ENCODE peak calls at places on chromosomes 12 and 14, in six cellular contexts. W is neuronal stem cell, Q is H9, H is mesendoderm, X is mesenchymal stem cell, Y is H1. L is an unnamed sample.

GRCh38 chr14:97071177-97071576 is 274.0 kb downstream of the VRK1 start:
- DNase-seq in H (no peak), Y (no peak), W (no peak), Q (no peak), X (no peak), L (no peak)

GRCh38 chr12:30927210-30927576 is 645 bp downstream of the TSPAN11 start:
- DNase-seq in H (no peak), X (no peak), W (no peak), Y (no peak), Q (no peak), L (no peak)

GRCh38 chr14:51283402-51283825 is 43.4 kb downstream of the TMX1 start:
- DNase-seq in X (peak), W (peak), Y (no peak), Q (no peak), H (peak), L (peak)

GRCh38 chr12:101857043-101857558 is 20.3 kb upstream of the DRAM1 start:
- DNase-seq in X (peak), W (no peak), H (no peak), Q (no peak), Y (no peak), L (peak)

GRCh38 chr12:51871918-51872688 is 15.8 kb upstream of the ANKRD33 start:
- DNase-seq in X (no peak), Y (no peak), W (no peak), H (no peak), Q (no peak), L (no peak)

GRCh38 chr14:62117718-62118164 is 355.5 kb downstream of the SNAPC1 start:
- DNase-seq in Y (no peak), Q (no peak), W (no peak), H (no peak), X (no peak), L (peak)

GRCh38 chr14:55097894-55098560 is 31.0 kb upstream of the LGALS3 start:
- DNase-seq in W (no peak), Y (no peak), Q (no peak), H (no peak), X (no peak), L (no peak)

GRCh38 chr12:21607701-21608100 is 3.1 kb upstream of the GYS2 start:
- DNase-seq in W (no peak), Y (no peak), Q (no peak), X (peak), H (peak), L (peak)

GRCh38 chr12:103924761-103925641 is 5.2 kb upstream of the HSP90B1 start:
- DNase-seq in W (no peak), Q (no peak), Y (no peak), H (peak), X (peak), L (peak)

GRCh38 chr14:97299661-97300060 is 502.5 kb downstream of the VRK1 start:
- DNase-seq in Q (peak), W (no peak), Y (no peak), H (peak), X (no peak), L (no peak)

GRCh38 chr14:77613207-77613606 is 3.2 kb downstream of the SPTLC2 start:
- DNase-seq in Q (no peak), W (no peak), X (no peak), Y (no peak), H (no peak), L (no peak)

GRCh38 chr12:131687346-131688125 is 23.4 kb upstream of the SFSWAP start:
- DNase-seq in X (no peak), Q (peak), H (no peak), Y (no peak), W (no peak), L (no peak)

GRCh38 chr14:68966872-68967301 is 12.2 kb downstream of the ACTN1 start:
- DNase-seq in Y (no peak), Q (no peak), W (no peak), H (no peak), X (no peak), L (no peak)

GRCh38 chr12:75981773-75982564 is 49.6 kb downstream of the PHLDA1 start:
- DNase-seq in H (peak), Y (no peak), W (no peak), X (no peak), Q (no peak), L (peak)

GRCh38 chr14:84643438-84643837 is 886.5 kb upstream of the FLRT2 start:
- DNase-seq in Y (no peak), W (no peak), X (no peak), Q (no peak), H (peak), L (no peak)

GRCh38 chr12:105289114-105289904 is 41.2 kb upstream of the C12orf75 start:
- DNase-seq in H (no peak), Q (no peak), Y (no peak), X (peak), W (no peak), L (peak)

GRCh38 chr14:69658664-69659261 is 47.4 kb downstream of the SUSD6 start:
- DNase-seq in Y (no peak), X (no peak), H (no peak), W (no peak), Q (no peak), L (peak)

GRCh38 chr12:109130755-109131521 is 14.6 kb downstream of the ACACB start:
- DNase-seq in Q (no peak), Y (no peak), H (no peak), X (no peak), W (no peak), L (no peak)

GRCh38 chr14:61103541-61104339 is 122.7 kb downstream of the SLC38A6 start:
- DNase-seq in X (peak), Q (peak), Y (peak), W (no peak), H (peak), L (peak)

GRCh38 chr14:96275182-96276112 is 19.4 kb downstream of the BDKRB1 start:
- DNase-seq in W (peak), H (peak), X (peak), Q (peak), Y (peak), L (peak)

GRCh38 chr12:49129332-49130150 is 1.7 kb downstream of the TUBA1B start:
- DNase-seq in Q (no peak), W (no peak), Y (no peak), H (no peak), X (no peak), L (no peak)

GRCh38 chr12:3882896-3883564 is 9.8 kb upstream of the PARP11 start:
- DNase-seq in X (peak), W (no peak), Y (no peak), H (peak), Q (no peak), L (peak)

GRCh38 chr12:11805680-11806079 is 156.2 kb downstream of the ETV6 start:
- DNase-seq in Q (no peak), W (no peak), X (no peak), H (no peak), Y (no peak), L (no peak)

GRCh38 chr12:23426328-23426727 is 523.1 kb downstream of the SOX5 start:
- DNase-seq in W (no peak), Y (no peak), H (no peak), X (no peak), Q (no peak), L (no peak)

GRCh38 chr12:23731035-23731434 is 218.4 kb downstream of the SOX5 start:
- DNase-seq in H (no peak), Y (no peak), X (no peak), W (no peak), Q (no peak), L (no peak)

GRCh38 chr12:73383584-73384229 is 1111.5 kb downstream of the TRHDE start:
- DNase-seq in W (no peak), X (no peak), Q (no peak), H (no peak), Y (no peak), L (no peak)

GRCh38 chr12:59044791-59045190 is 124.5 kb upstream of the LRIG3 start:
- DNase-seq in H (no peak), Q (no peak), X (no peak), W (no peak), Y (no peak), L (no peak)

GRCh38 chr12:120661432-120661831 is 21.0 kb downstream of the CABP1 start:
- DNase-seq in X (no peak), Y (no peak), Q (no peak), H (no peak), W (no peak), L (no peak)
- H2BK120ac ChIP-seq in X (no peak), Y (no peak), Q (no peak), H (no peak), W (no peak), L (no peak)

DNA sequence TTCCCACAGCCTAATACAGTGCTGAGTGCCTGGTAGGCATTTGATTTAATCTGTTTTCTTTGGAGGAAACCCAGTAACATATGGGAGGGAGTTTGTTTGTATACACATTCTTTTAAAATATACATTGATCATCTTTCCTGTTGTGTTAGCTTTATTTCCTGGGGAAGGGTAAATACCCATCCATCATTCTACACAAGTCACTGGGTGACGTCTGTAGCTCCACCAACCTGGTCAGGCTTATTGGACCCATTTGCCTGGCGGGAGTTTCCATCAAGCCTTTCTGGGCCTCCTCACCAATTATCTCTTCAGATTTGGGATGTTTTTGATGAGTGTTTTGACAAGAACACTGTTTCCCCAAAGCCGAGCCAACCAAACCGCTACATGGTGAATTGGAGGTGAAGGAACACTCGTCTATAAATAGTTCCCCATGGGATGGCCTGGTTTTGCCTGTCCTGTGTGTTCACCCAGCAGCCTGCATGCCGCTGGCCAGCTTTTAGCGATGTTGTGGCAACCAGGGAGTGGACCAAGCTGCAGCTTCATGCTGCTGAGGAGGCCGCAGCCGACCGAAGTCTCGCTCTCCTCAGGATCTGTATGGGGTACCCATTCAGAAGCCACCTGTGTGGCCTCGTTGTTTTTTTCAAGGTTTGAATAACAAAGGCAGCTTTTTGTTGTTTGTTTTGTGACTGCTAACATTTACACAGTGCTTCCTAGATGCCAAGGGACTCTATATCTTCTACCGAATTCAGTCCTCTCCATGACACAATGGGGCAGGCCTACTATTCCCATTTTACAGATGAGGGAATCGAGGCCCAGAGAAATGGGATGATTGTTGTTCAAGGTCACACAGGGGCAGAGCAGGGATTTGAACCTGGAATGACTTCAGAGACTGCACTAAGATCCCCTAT is 22.6 kb downstream of the PLXNC1 start:
- DNase-seq in W (no peak), H (no peak), Q (peak), X (peak), Y (no peak), L (no peak)
- H2BK120ac ChIP-seq in W (no peak), H (peak), Q (no peak), X (peak), Y (no peak), L (peak)

DNA sequence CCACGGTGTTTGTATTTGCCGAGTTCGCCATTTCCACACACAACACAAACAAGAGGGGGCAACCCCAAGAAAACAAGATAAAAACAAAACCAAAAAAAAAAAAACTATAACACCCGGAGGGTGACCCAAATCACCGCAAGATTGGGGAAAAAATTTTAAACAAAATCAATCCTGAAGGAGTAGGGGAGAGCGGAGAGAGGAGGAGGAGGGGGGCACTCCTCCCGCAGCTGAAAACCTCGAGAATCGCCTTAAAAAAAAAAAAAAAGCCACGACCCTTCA is 332 bp downstream of the GTF2A1 start:
- DNase-seq in W (no peak), X (no peak), Q (no peak), Y (no peak), H (no peak), L (no peak)
- H2BK120ac ChIP-seq in W (no peak), X (peak), Q (no peak), Y (peak), H (peak), L (no peak)

GRCh38 chr12:6567824-6568617 is at the start of gene NOP2:
- DNase-seq in X (peak), H (peak), Y (peak), Q (peak), W (peak), L (peak)
- H2BK120ac ChIP-seq in X (no peak), H (no peak), Y (no peak), Q (no peak), W (no peak), L (peak)

GRCh38 chr14:72801841-72802587 is 91.9 kb downstream of the DPF3 start:
- DNase-seq in Q (no peak), Y (no peak), H (no peak), W (no peak), X (no peak), L (peak)
- H2BK120ac ChIP-seq in Q (no peak), Y (no peak), H (no peak), W (no peak), X (no peak), L (peak)

DNA sequence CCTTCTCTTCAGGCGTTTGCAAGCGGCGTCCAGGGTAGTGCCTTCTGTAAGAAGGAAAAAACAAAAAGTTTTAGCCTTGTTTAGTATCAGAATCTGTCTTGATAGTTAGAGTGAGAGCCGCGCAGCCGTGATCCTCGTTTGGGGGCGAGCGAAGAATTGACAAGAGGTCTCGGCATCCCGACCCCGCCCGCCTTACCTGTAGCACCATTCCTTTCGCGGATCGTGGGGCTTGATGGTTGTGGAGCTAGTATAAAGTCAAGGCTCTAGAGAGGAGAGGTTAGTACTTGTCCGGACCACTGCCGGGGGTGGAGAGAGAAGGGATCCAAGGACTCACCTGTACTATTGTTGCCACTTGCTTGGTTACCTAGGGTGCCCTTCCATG is 494 bp downstream of the TMTC3 start:
- DNase-seq in W (no peak), Q (peak), Y (no peak), H (peak), X (no peak), L (no peak)
- H2BK120ac ChIP-seq in W (no peak), Q (no peak), Y (no peak), H (no peak), X (no peak), L (no peak)

DNA sequence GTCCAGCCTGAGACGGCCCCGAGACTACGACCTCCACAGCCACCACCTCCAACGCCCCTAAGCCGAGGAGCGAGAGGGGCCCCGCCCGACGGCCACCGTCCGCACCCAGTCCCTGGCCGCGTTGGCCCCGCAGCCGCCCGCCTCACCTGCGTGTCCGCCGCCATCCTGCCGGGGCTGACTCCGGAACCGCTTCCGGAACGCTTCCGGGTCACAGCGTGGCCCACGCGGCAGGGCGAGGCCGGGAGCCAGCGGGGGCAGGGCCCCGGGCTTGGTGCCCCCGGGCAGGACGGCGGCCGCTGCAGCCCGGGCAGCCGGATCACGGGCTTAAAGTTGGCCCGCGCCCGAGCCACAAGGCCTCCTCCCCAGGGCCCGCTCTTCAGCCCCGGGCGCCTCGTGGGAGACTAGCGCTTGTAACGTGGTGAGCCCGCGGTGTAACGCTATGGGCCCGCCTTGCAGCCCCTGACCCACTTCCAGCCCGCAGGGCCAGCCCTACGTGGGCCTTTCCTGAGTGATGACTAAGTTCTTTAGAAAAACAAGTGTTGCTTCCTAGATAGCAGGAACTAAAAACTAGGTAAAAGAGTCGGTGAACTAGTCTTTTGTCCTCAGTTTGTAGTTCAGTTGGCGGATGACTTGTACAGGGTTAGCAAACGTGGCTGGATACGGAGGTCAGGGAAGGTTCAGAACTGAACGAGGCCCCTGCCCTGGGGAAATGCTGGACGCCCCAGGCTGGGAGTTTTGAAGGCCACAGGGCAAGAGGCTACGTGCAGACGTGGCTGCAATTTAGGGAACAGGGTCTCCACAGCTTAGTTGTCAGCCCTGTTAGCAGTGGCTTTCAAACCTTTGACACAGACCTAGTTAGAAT is at the start of gene GCN1:
- DNase-seq in Y (peak), H (peak), X (peak), Q (peak), W (peak), L (peak)
- H2BK120ac ChIP-seq in Y (no peak), H (no peak), X (peak), Q (no peak), W (no peak), L (peak)